ENCODE peak calls at places on chromosomes 4 and X, in five cellular contexts. H, E, L, I and P are unnamed samples.

GRCh38 chr4:66014146-66014765 is 344.0 kb upstream of the EPHA5 start:
- DNase-seq in L (peak; percentile 23), H (no peak), E (no peak), I (peak; percentile 76), P (no peak)

GRCh38 chr4:39548425-39549067 is 21.3 kb upstream of the UGDH start:
- DNase-seq in L (no peak), H (no peak), I (no peak), E (no peak), P (peak; percentile 27)

GRCh38 chr4:186760576-186760975 is 36.9 kb upstream of the FAT1 start:
- DNase-seq in L (no peak), E (no peak), H (no peak), I (no peak), P (peak; percentile 21)

GRCh38 chr4:99536148-99536728 is 25.4 kb downstream of the C4orf17 start:
- DNase-seq in I (no peak), H (no peak), E (no peak), L (no peak), P (no peak)

GRCh38 chr4:106450249-106450648 is 81.7 kb upstream of the GIMD1 start:
- DNase-seq in I (no peak), H (no peak), L (no peak), E (no peak), P (no peak)

GRCh38 chr4:105895324-105895608 is at the start of gene NPNT:
- DNase-seq in I (peak; percentile 79), E (no peak), H (peak; percentile 66), L (peak; percentile 79), P (peak; percentile 46)

GRCh38 chr4:184459413-184459812 is 14.9 kb downstream of the IRF2 start:
- DNase-seq in I (no peak), L (no peak), H (no peak), E (no peak), P (peak; percentile 55)

GRCh38 chr4:152364883-152365282 is 171.0 kb downstream of the FBXW7 start:
- DNase-seq in I (no peak), H (no peak), E (no peak), L (no peak), P (no peak)

GRCh38 chr4:163515198-163515597 is 20.7 kb downstream of the TMA16 start:
- DNase-seq in H (no peak), L (no peak), I (no peak), E (no peak), P (no peak)

GRCh38 chr4:119026662-119027444 is 108.8 kb upstream of the MYOZ2 start:
- DNase-seq in L (no peak), I (peak; percentile 63), H (no peak), E (no peak), P (no peak)

GRCh38 chrX:146907391-146908240 is 93.1 kb upstream of the CXorf51A start:
- DNase-seq in E (no peak), H (no peak), L (no peak), I (no peak), P (peak; percentile 8)

GRCh38 chrX:69155786-69156520 is 9.3 kb downstream of the PJA1 start:
- DNase-seq in E (no peak), L (no peak), H (no peak), I (no peak), P (no peak)

GRCh38 chrX:23383411-23383810 is 48.8 kb downstream of the PTCHD1 start:
- DNase-seq in E (no peak), I (no peak), L (no peak), H (no peak), P (peak; percentile 9)

GRCh38 chr4:88738714-88739366 is 41.2 kb upstream of the NAP1L5 start:
- DNase-seq in H (peak; percentile 26), I (peak; percentile 72), E (no peak), L (no peak), P (no peak)

GRCh38 chr4:169200361-169201030 is 70.3 kb downstream of the SH3RF1 start:
- DNase-seq in E (no peak), L (no peak), H (no peak), I (no peak), P (no peak)

GRCh38 chr4:7327341-7327885 is 107.3 kb downstream of the PSAPL1 start:
- DNase-seq in I (no peak), H (no peak), L (no peak), E (no peak), P (no peak)

GRCh38 chr4:64146030-64146429 is 263.2 kb downstream of the TECRL start:
- DNase-seq in L (no peak), E (no peak), H (no peak), I (no peak), P (no peak)

GRCh38 chr4:100986360-100986868 is 360.9 kb downstream of the PPP3CA start:
- DNase-seq in H (no peak), L (peak; percentile 51), E (no peak), I (peak; percentile 90), P (no peak)

GRCh38 chr4:6379787-6380745 is 92.3 kb downstream of the PPP2R2C start:
- DNase-seq in H (no peak), E (no peak), L (no peak), I (no peak), P (no peak)

GRCh38 chr4:153282023-153282422 is 62.5 kb upstream of the MND1 start:
- DNase-seq in L (no peak), E (no peak), H (no peak), I (no peak), P (no peak)

DNA sequence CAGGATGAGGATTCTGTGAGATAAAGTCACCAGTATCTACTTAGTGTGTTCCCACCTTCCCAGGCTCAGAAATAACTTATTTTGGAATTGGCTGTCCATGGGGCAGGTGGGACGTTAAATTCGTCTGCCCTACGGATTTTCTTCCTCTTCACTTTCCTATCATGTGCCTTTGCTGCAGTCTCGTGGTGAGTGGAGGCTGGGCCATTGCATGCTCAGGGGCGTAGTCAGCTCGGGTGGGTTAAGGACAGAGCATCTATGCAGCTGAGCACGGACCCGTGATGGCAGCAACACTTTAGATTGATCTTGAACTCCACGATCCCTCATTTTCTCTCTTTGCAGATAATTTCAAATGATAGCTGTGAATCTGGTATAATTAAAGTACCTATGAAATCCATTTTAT is 51.5 kb downstream of the CLDN22 start:
- DNase-seq in L (no peak), E (no peak), I (no peak), H (no peak), P (no peak)
- H3K36me3 ChIP-seq in L (peaks cover 41% of the 10 kb centered on the region), E (peaks cover 14% of the 10 kb centered on the region), I (peaks cover 99% of the 10 kb centered on the region), H (peaks cover 8% of the 10 kb centered on the region), P (peaks cover 68% of the 10 kb centered on the region)

GRCh38 chrX:25166145-25166544 is 150.4 kb upstream of the ARX start:
- DNase-seq in E (no peak), H (no peak), I (no peak), L (no peak), P (no peak)
- H3K4me1 ChIP-seq in E (no peaks in the 10 kb centered on the region), H (no peaks in the 10 kb centered on the region), I (no peaks in the 10 kb centered on the region), L (no peaks in the 10 kb centered on the region), P (no peaks in the 10 kb centered on the region)

DNA sequence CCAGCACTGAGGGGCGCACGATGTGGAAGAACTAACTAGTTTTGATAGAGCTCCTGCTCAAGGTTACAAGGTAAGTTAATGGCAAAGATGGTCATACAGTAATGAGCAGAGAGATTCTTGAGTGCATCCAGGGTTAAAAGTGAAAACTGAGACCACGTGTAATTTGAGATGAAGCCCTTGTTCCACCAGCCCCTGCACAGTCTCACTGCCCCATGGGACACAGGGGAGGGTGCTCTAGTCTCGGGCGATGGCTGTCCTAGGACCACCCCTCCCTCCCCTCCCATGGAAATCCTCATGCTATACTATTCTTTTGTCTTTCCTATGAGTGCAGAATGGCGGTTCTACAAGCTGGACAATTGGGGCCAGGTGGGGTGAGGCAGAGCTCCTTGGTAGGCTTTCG is 1.8 kb downstream of the G6PD start:
- DNase-seq in L (peak; percentile 17), H (no peak), E (no peak), I (no peak), P (no peak)
- H3K4me3 ChIP-seq in L (no peak overlapping the region), H (no peak overlapping the region), E (no peak overlapping the region), I (no peak overlapping the region), P (peak overlapping the region; percentile 86)

GRCh38 chr4:2907226-2907625 is 56.0 kb downstream of the NOP14 start:
- DNase-seq in L (no peak), H (no peak), I (no peak), E (no peak), P (no peak)
- H3K36me3 ChIP-seq in L (peaks cover 60% of the 10 kb centered on the region), H (peaks cover 29% of the 10 kb centered on the region), I (peaks cover 95% of the 10 kb centered on the region), E (peaks cover 63% of the 10 kb centered on the region), P (peaks cover 93% of the 10 kb centered on the region)

GRCh38 chr4:52842788-52843187 is 19.3 kb upstream of the RASL11B start:
- DNase-seq in E (no peak), I (no peak), L (no peak), H (no peak), P (no peak)

GRCh38 chr4:52843351-52843750 is 18.8 kb upstream of the RASL11B start:
- DNase-seq in H (no peak), L (no peak), I (no peak), E (no peak), P (no peak)

GRCh38 chr4:52843958-52844357 is 18.2 kb upstream of the RASL11B start:
- DNase-seq in H (peak; percentile 42), L (no peak), I (no peak), E (no peak), P (no peak)

GRCh38 chr4:52840531-52841350 is 21.4 kb upstream of the RASL11B start:
- DNase-seq in I (peak; percentile 65), H (no peak), L (no peak), E (no peak), P (no peak)

DNA sequence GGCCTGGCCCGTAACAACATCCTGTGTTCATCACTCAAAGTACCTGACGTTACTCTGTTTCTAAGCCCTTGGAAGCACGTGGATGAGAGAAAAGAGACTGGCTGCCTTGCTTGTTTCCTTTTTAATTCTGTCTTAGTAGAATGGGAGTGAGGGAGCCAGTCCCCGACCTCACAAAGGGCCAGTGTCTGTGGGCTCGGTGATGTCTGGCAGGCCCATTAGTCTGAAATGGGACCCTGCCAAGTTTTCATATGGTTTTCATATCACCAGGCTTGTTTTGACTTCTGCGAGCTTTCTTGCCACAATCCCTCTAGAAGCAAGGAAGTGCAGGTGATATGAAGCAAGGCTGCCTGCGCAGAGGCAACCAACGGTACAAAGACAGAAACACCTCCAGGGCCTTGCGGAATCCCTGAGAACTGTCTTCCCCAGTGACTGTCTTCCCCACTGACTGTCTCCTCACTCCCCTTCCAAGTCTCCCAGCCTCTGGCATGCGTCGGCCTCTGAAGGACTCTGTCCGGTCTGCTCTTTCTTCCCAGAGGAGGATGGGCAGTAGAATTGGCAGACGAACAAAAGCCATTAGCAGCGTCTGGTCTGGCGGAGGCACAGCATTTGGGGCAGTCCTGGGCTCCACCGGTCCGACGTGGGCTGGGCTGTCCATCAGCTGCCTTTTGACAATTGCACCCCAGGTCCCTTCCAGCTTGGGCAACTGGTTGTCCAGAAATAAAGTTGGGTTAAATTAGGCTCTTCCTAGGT is 20.2 kb upstream of the RASL11B start:
- DNase-seq in L (no peak), H (no peak), I (no peak), E (no peak), P (no peak)
- H3K4me1 ChIP-seq in L (peaks cover 18% of the 10 kb centered on the region), H (peaks cover 10% of the 10 kb centered on the region), I (peaks cover 37% of the 10 kb centered on the region), E (no peaks in the 10 kb centered on the region), P (peaks cover 31% of the 10 kb centered on the region)

GRCh38 chr4:15234585-15235126 is 193.2 kb upstream of the C1QTNF7 start:
- DNase-seq in H (peak; percentile 14), I (no peak), L (no peak), E (no peak), P (peak; percentile 91)
- H3K4me3 ChIP-seq in H (no peak overlapping the region), I (no peak overlapping the region), L (no peak overlapping the region), E (no peak overlapping the region), P (no peak overlapping the region)